ENCODE peak calls at places on chromosome 21, in eight cellular contexts. B is HuH-7; M is NCI-H345; S is fibroblast of mammary gland; H is T follicular helper cell; Q is H7; T is HEK293T; J is effector memory CD8-positive, alpha-beta T cell. F is an unnamed sample.

GRCh38 chr21:45182958-45183357 is 104.7 kb downstream of the POFUT2 start:
- DNase-seq in B (no peak), T (no peak), S (no peak), M (no peak), J (no peak), Q (no peak), H (no peak), F (no peak)

GRCh38 chr21:33403128-33403785 is at the start of gene IFNGR2:
- DNase-seq in J (peak), Q (peak), H (no peak), S (no peak), M (peak), B (peak), T (peak), F (peak)

GRCh38 chr21:27248791-27249190 is 281.9 kb upstream of the ADAMTS5 start:
- DNase-seq in J (no peak), H (no peak), B (no peak), M (no peak), Q (no peak), T (no peak), S (peak), F (no peak)

GRCh38 chr21:37787456-37787855 is 128.8 kb downstream of the KCNJ6 start:
- DNase-seq in H (no peak), B (no peak), M (no peak), Q (no peak), T (no peak), J (no peak), S (peak), F (no peak)

GRCh38 chr21:21458124-21458631 is 460.0 kb downstream of the NCAM2 start:
- DNase-seq in B (no peak), M (no peak), H (no peak), J (no peak), T (no peak), S (no peak), Q (no peak), F (no peak)

GRCh38 chr21:36104306-36105300 is 30.3 kb upstream of the CBR3 start:
- DNase-seq in J (peak), T (peak), M (no peak), B (no peak), H (peak), Q (peak), S (peak), F (peak)

GRCh38 chr21:42423685-42424084 is 20.0 kb downstream of the UBASH3A start:
- DNase-seq in M (no peak), J (no peak), Q (no peak), B (no peak), H (no peak), T (no peak), S (no peak), F (no peak)

GRCh38 chr21:37827878-37828277 is 88.4 kb downstream of the KCNJ6 start:
- DNase-seq in H (no peak), Q (no peak), S (no peak), J (no peak), M (no peak), B (no peak), T (no peak), F (no peak)

F was measured in stimulated activated naive CD4-positive, alpha-beta T cell treated with Interleukin-2 at 50 U/mL for 16 hours.